ENCODE peak calls at places on chromosomes 7 and 10, in nine cellular contexts. X, W, J, S, H, V, U, A and Y are unnamed samples.

GRCh38 chr7:44889096-44889775 is 3.9 kb upstream of the PURB start:
- DNase-seq in X (no peak), S (no peak), J (no peak), V (no peak), H (no peak), A (no peak), W (no peak), U (no peak), Y (no peak)

GRCh38 chr7:70097639-70098038 is 499.4 kb downstream of the AUTS2 start:
- DNase-seq in S (no peak), U (no peak), V (no peak), J (no peak), H (no peak), X (no peak), A (peak; percentile 51), W (no peak), Y (no peak)

GRCh38 chr10:33487014-33487776 is 152.7 kb upstream of the NRP1 start:
- DNase-seq in H (no peak), J (peak; percentile 14), S (no peak), X (peak; percentile 17), A (no peak), U (no peak), V (no peak), W (no peak), Y (no peak)

GRCh38 chr10:103835121-103836045 is 20.0 kb downstream of the SH3PXD2A start:
- DNase-seq in J (peak; percentile 63), V (no peak), H (no peak), A (no peak), W (no peak), U (no peak), S (no peak), X (no peak), Y (peak; percentile 92)

GRCh38 chr10:78419481-78420265 is 386.0 kb downstream of the RPS24 start:
- DNase-seq in X (no peak), V (no peak), H (no peak), A (no peak), W (no peak), J (no peak), S (no peak), U (peak; percentile 43), Y (no peak)

GRCh38 chr7:106367018-106367420 is 82.2 kb upstream of the NAMPT start:
- DNase-seq in H (no peak), W (no peak), S (no peak), X (no peak), A (no peak), U (no peak), J (peak; percentile 56), V (no peak), Y (no peak)

GRCh38 chr7:136102881-136103280 is 125.7 kb upstream of the MTPN start:
- DNase-seq in A (no peak), U (no peak), S (no peak), W (no peak), X (no peak), H (no peak), J (no peak), V (no peak), Y (no peak)

GRCh38 chr7:68748934-68749695 is 849.2 kb upstream of the AUTS2 start:
- DNase-seq in H (no peak), S (no peak), X (no peak), J (no peak), A (no peak), W (no peak), V (peak; percentile 18), U (no peak), Y (no peak)

GRCh38 chr7:123537026-123537642 is 2.7 kb upstream of the IQUB start:
- DNase-seq in H (no peak), S (no peak), J (peak; percentile 50), V (peak; percentile 43), W (no peak), A (no peak), X (peak; percentile 31), U (no peak), Y (no peak)

GRCh38 chr7:32299133-32299702 is 191.0 kb downstream of the LSM5 start:
- DNase-seq in U (no peak), S (no peak), W (no peak), H (no peak), A (no peak), J (no peak), V (no peak), X (peak; percentile 32), Y (no peak)

GRCh38 chr10:70758757-70759514 is 26.2 kb downstream of the TBATA start:
- DNase-seq in S (peak; percentile 47), X (peak; percentile 72), J (peak; percentile 62), U (peak; percentile 70), W (peak; percentile 71), H (no peak), A (peak; percentile 55), V (peak; percentile 77), Y (peak; percentile 69)

GRCh38 chr7:140539466-140539865 is 60.2 kb upstream of the MKRN1 start:
- DNase-seq in S (no peak), U (no peak), A (no peak), H (no peak), J (no peak), V (no peak), W (no peak), X (no peak), Y (no peak)